ENCODE peak calls at places on chromosomes 1 and 21, in four cellular contexts. M is RWPE1; D is stimulated activated CD8-positive, alpha-beta memory T cell treated with anti-CD3 and anti-CD28 coated beads, Interleukin-4, amount 100 ng/mL, for 24 hours; Z is GM12891. U is an unnamed sample.

GRCh38 chr1:71509051-71509595 is 428.3 kb upstream of the ZRANB2 start:
- DNase-seq in M (no peak), D (no peak), Z (no peak), U (peak; percentile 33)

GRCh38 chr1:30274937-30275621 is 448.3 kb downstream of the MATN1 start:
- DNase-seq in M (no peak), D (no peak), Z (no peak), U (no peak)

GRCh38 chr1:30719406-30720270 is 3.7 kb downstream of the MATN1 start:
- DNase-seq in M (no peak), D (no peak), Z (no peak), U (peak; percentile 48)

GRCh38 chr1:24323281-24323680 is 4.1 kb downstream of the GRHL3 start:
- DNase-seq in M (peak; percentile 46), D (no peak), Z (no peak), U (no peak)

GRCh38 chr21:44533891-44534627 is 5.9 kb downstream of the KRTAP10-1 start:
- DNase-seq in M (peak; percentile 5), D (no peak), Z (no peak), U (no peak)

GRCh38 chr21:42047821-42048613 is 23.1 kb upstream of the UMODL1 start:
- DNase-seq in M (no peak), D (no peak), Z (no peak), U (peak; percentile 94)

GRCh38 chr1:7501259-7501560 is 269.9 kb upstream of the VAMP3 start:
- DNase-seq in M (no peak), D (no peak), Z (no peak), U (no peak)

GRCh38 chr1:110176299-110176956 is 26.1 kb downstream of the SLC6A17 start:
- DNase-seq in M (no peak), D (no peak), Z (no peak), U (no peak)

GRCh38 chr1:157044326-157044725 is 1.2 kb downstream of the ARHGEF11 start:
- DNase-seq in M (no peak), D (no peak), Z (no peak), U (no peak)

GRCh38 chr1:48552420-48552819 is 80.4 kb upstream of the SPATA6 start:
- DNase-seq in M (no peak), D (no peak), Z (no peak), U (no peak)

GRCh38 chr1:222369991-222370910 is 177.7 kb downstream of the HHIPL2 start:
- DNase-seq in M (peak; percentile 35), D (no peak), Z (no peak), U (peak; percentile 81)

GRCh38 chr1:58702766-58703165 is 2.9 kb upstream of the MYSM1 start:
- DNase-seq in M (no peak), D (no peak), Z (no peak), U (no peak)

GRCh38 chr1:53584446-53585102 is 125.4 kb downstream of the DMRTB1 start:
- DNase-seq in M (no peak), D (no peak), Z (no peak), U (no peak)

GRCh38 chr1:81836007-81836626 is 35.4 kb downstream of the ADGRL2 start:
- DNase-seq in M (no peak), D (no peak), Z (no peak), U (no peak)

GRCh38 chr1:41420351-41420750 is 59.1 kb downstream of the FOXO6 start:
- DNase-seq in M (no peak), D (no peak), Z (no peak), U (no peak)

GRCh38 chr1:30692948-30693301 is 30.5 kb downstream of the MATN1 start:
- DNase-seq in M (no peak), D (no peak), Z (no peak), U (no peak)

GRCh38 chr1:106747791-106748190 is 308.7 kb upstream of the PRMT6 start:
- DNase-seq in M (no peak), D (no peak), Z (no peak), U (no peak)

GRCh38 chr1:235417101-235417697 is 50.0 kb downstream of the TBCE start:
- DNase-seq in M (peak; percentile 76), D (peak; percentile 30), Z (peak; percentile 35), U (peak; percentile 84)

GRCh38 chr1:61115436-61115835 is 33.1 kb downstream of the NFIA start:
- DNase-seq in M (no peak), D (no peak), Z (no peak), U (no peak)

GRCh38 chr1:223052931-223053330 is 90.1 kb downstream of the TLR5 start:
- DNase-seq in M (no peak), D (no peak), Z (no peak), U (peak; percentile 18)

GRCh38 chr1:160711528-160712311 is at the start of gene CD48:
- DNase-seq in M (no peak), D (no peak), Z (no peak), U (no peak)

GRCh38 chr1:237258871-237259270 is 216.9 kb downstream of the RYR2 start:
- DNase-seq in M (no peak), D (no peak), Z (no peak), U (no peak)

GRCh38 chr1:226891846-226892533 is 21.6 kb downstream of the PSEN2 start:
- DNase-seq in M (no peak), D (no peak), Z (no peak), U (no peak)

GRCh38 chr1:180981596-180982387 is 40.9 kb downstream of the STX6 start:
- DNase-seq in M (no peak), D (peak; percentile 11), Z (peak; percentile 41), U (no peak)

GRCh38 chr1:56189946-56190920 is 389.1 kb downstream of the PLPP3 start:
- DNase-seq in M (no peak), D (no peak), Z (no peak), U (no peak)

GRCh38 chr1:83499998-83500397 is 498.9 kb downstream of the TTLL7 start:
- DNase-seq in M (no peak), D (no peak), Z (no peak), U (no peak)

GRCh38 chr1:230288641-230289349 is 137.3 kb downstream of the PGBD5 start:
- DNase-seq in M (no peak), D (no peak), Z (no peak), U (no peak)

GRCh38 chr1:6667139-6667538 is 34.5 kb downstream of the DNAJC11 start:
- DNase-seq in M (no peak), D (no peak), Z (no peak), U (no peak)

GRCh38 chr1:31830065-31830464 is 14.2 kb upstream of the SPOCD1 start:
- DNase-seq in M (no peak), D (no peak), Z (no peak), U (no peak)

GRCh38 chr1:39538531-39539251 is 37.9 kb downstream of the PABPC4 start:
- DNase-seq in M (no peak), D (no peak), Z (no peak), U (no peak)

GRCh38 chr1:167708940-167709389 is 12.8 kb upstream of the MPZL1 start:
- DNase-seq in M (no peak), D (no peak), Z (no peak), U (peak; percentile 32)

GRCh38 chr1:118866330-118866729 is 121.8 kb downstream of the TBX15 start:
- DNase-seq in M (no peak), D (no peak), Z (no peak), U (no peak)

GRCh38 chr1:23282967-23283366 is 61.1 kb downstream of the HNRNPR start:
- DNase-seq in M (peak; percentile 45), D (no peak), Z (no peak), U (peak; percentile 86)

U was measured in AG10803.